ENCODE peak calls at places on chromosomes 1 and 21, in seven cellular contexts. R is PC-3, C is HCT116, O is GM23338, Q is GM23248, T is neural progenitor cell, I is MM.1S. H is an unnamed sample.

GRCh38 chr1:225152061-225152460 is 222.6 kb downstream of the DNAH14 start:
- DNase-seq in R (no peak), C (no peak), O (no peak), Q (no peak), T (no peak), I (no peak), H (no peak)

GRCh38 chr1:79711001-79711431 is 704.5 kb upstream of the ADGRL4 start:
- DNase-seq in R (no peak), C (no peak), O (no peak), Q (peak; percentile 26), T (no peak), I (peak; percentile 62), H (peak; percentile 26)

GRCh38 chr1:207659545-207660148 is 14.7 kb downstream of the CR1L start:
- DNase-seq in R (peak; percentile 63), C (no peak), O (no peak), Q (no peak), T (no peak), I (no peak), H (no peak)

GRCh38 chr1:150210741-150211140 is 25.2 kb downstream of the ANP32E start:
- DNase-seq in R (no peak), C (no peak), O (no peak), Q (no peak), T (no peak), I (no peak), H (no peak)

GRCh38 chr21:25350056-25350455 is 257.2 kb downstream of the MRPL39 start:
- DNase-seq in R (peak; percentile 78), C (no peak), O (peak; percentile 80), Q (peak; percentile 70), T (peak; percentile 43), I (no peak), H (peak; percentile 12)

GRCh38 chr21:39079617-39080016 is 103.6 kb downstream of the PSMG1 start:
- DNase-seq in R (no peak), C (no peak), O (no peak), Q (no peak), T (no peak), I (no peak), H (no peak)

GRCh38 chr1:59005491-59006308 is 221.9 kb upstream of the JUN start:
- DNase-seq in R (no peak), C (no peak), O (no peak), Q (no peak), T (no peak), I (peak; percentile 39), H (no peak)

GRCh38 chr1:91640877-91641526 is 140.4 kb downstream of the CDC7 start:
- DNase-seq in R (no peak), C (no peak), O (no peak), Q (no peak), T (no peak), I (no peak), H (no peak)

GRCh38 chr1:218845589-218845988 is 328.1 kb upstream of the LYPLAL1 start:
- DNase-seq in R (no peak), C (no peak), O (no peak), Q (no peak), T (no peak), I (no peak), H (no peak)

GRCh38 chr1:180020017-180020416 is 65.4 kb downstream of the CEP350 start:
- DNase-seq in R (no peak), C (no peak), O (no peak), Q (no peak), T (no peak), I (no peak), H (no peak)

GRCh38 chr1:19472174-19472573 is 13.2 kb downstream of the CAPZB start:
- DNase-seq in R (no peak), C (no peak), O (no peak), Q (no peak), T (no peak), I (no peak), H (no peak)

GRCh38 chr21:14737922-14738321 is 191.8 kb upstream of the SAMSN1 start:
- DNase-seq in R (peak; percentile 83), C (peak; percentile 37), O (peak; percentile 76), Q (peak; percentile 55), T (peak; percentile 44), I (peak; percentile 74), H (peak; percentile 66)

GRCh38 chr1:31181515-31182343 is 58.0 kb downstream of the NKAIN1 start:
- DNase-seq in R (peak; percentile 51), C (peak; percentile 47), O (peak; percentile 87), Q (peak; percentile 51), T (peak; percentile 56), I (peak; percentile 42), H (peak; percentile 70)

GRCh38 chr1:165895451-165895871 is 68.0 kb downstream of the UCK2 start:
- DNase-seq in R (no peak), C (no peak), O (no peak), Q (peak; percentile 62), T (no peak), I (no peak), H (no peak)

GRCh38 chr1:161200992-161201827 is 957 bp upstream of the NDUFS2 start:
- DNase-seq in R (no peak), C (no peak), O (peak; percentile 42), Q (peak; percentile 86), T (no peak), I (no peak), H (no peak)

GRCh38 chr1:194159941-194160340 is 973.5 kb upstream of the B3GALT2 start:
- DNase-seq in R (peak; percentile 17), C (peak; percentile 8), O (peak; percentile 17), Q (no peak), T (no peak), I (no peak), H (no peak)
- TF ChIP-seq EZH2phosphoT487 in R (no peak), C (no peak), O (no peak), Q (no peak), T (no peak), I (no peak), H (no peak)

DNA sequence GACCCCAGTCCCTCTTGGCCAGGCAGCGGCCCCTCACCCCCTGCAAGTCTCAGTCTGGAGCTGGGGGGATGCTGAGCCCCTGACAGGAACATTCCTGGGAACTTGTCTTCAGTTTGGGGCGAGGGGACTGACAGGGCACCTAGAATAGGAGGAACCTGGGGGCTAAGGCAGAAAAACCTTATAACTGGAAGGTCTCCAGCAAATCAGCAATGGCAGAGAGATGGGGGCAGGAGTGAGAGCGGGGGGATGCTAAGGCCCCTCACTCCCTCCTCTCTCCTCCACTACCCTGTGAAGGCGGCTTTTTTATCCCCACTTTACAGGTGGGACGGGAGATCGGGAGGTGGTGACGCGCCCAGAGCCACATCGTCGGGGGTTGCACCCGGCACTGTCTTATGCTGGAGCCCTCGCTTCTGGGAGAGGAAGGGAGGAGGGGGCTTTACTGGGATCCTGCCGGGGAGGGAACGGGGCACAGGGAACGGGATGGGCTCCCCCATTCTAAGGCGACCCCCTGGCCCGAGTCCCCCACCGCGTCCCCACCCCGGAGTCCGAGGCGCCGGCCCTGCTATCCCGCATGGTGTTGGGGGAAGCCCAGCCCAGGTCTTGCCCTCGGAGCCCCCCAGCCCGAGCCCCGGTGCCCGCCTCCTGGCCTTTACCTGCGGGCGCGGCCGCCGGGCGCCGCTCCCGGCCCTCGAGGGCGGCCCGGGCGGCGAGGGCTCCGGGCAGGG is 456 bp downstream of the COL8A2 start:
- DNase-seq in R (no peak), C (no peak), O (peak; percentile 41), Q (no peak), T (no peak), I (no peak), H (no peak)
- TF ChIP-seq EZH2 in R (no peak), C (no peak), O (peak; percentile 56), Q (no peak), T (peak; percentile 81), I (no peak), H (no peak)

GRCh38 chr1:162881590-162881989 is 20.6 kb upstream of the CCDC190 start:
- DNase-seq in R (no peak), C (no peak), O (no peak), Q (no peak), T (no peak), I (no peak), H (no peak)
- TF ChIP-seq EZH2phosphoT487 in R (no peak), C (no peak), O (no peak), Q (no peak), T (no peak), I (no peak), H (no peak)

GRCh38 chr21:33032434-33033047 is 6.8 kb downstream of the OLIG2 start:
- DNase-seq in R (no peak), C (no peak), O (no peak), Q (no peak), T (no peak), I (no peak), H (no peak)
- TF ChIP-seq EZH2 in R (no peak), C (no peak), O (peak; percentile 86), Q (no peak), T (no peak), I (no peak), H (no peak)

GRCh38 chr1:17265162-17265561 is 16.3 kb downstream of the PADI3 start:
- DNase-seq in R (no peak), C (no peak), O (peak; percentile 49), Q (peak; percentile 19), T (peak; percentile 48), I (no peak), H (peak; percentile 26)
- TF ChIP-seq EZH2phosphoT487 in R (no peak), C (no peak), O (no peak), Q (no peak), T (no peak), I (no peak), H (no peak)

DNA sequence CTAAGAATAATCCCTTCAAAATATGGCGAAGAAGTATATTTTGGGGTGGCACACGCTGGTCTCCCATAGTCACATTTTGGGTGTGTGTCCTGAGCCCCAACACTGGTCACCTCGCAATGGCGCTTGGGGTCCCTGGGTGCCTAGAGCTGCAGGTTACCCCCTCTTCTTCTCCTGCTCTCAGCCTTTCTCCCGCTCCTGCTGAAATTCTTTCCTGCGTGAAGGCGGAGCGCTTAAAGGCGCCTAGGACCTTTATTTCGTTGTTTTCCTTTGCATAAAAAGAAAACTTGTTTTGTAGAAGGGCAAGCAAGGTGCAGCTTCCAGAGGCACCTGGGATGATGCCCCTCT is 339 bp upstream of the PIK3CD start:
- DNase-seq in R (no peak), C (no peak), O (no peak), Q (no peak), T (no peak), I (no peak), H (no peak)
- TF ChIP-seq EZH2 in R (no peak), C (no peak), O (peak; percentile 43), Q (no peak), T (no peak), I (no peak), H (no peak)